ENCODE peak calls at places on chromosomes 3 and 15, in four cellular contexts. T is breast epithelium, W is testis, J is AG10803. I is an unnamed sample.
A peak's percentile ranks its signal among the peaks of the same experiment; 100 is the strongest.

GRCh38 chr3:124565013-124565412 is 165.2 kb upstream of the UMPS start:
- DNase-seq in T (peak; percentile 69), W (peak; percentile 88), J (peak; percentile 69), I (peak; percentile 79)

GRCh38 chr15:51576451-51576850 is 46.1 kb downstream of the DMXL2 start:
- DNase-seq in T (no peak), W (no peak), J (peak; percentile 1), I (no peak)

GRCh38 chr15:68271854-68272471 is 5.6 kb upstream of the FEM1B start:
- DNase-seq in T (peak; percentile 82), W (no peak), J (peak; percentile 82), I (peak; percentile 76)

GRCh38 chr15:62845239-62846126 is 197.1 kb upstream of the TPM1 start:
- DNase-seq in T (no peak), W (no peak), J (peak; percentile 26), I (peak; percentile 44)

GRCh38 chr15:62608369-62608768 is 434.2 kb upstream of the TPM1 start:
- DNase-seq in T (no peak), W (no peak), J (no peak), I (no peak)

GRCh38 chr3:193585530-193585929 is 7.5 kb upstream of the OPA1 start:
- DNase-seq in T (no peak), W (no peak), J (no peak), I (no peak)

GRCh38 chr3:52055537-52056351 is 627 bp downstream of the DUSP7 start:
- DNase-seq in T (no peak), W (no peak), J (peak; percentile 55), I (no peak)

GRCh38 chr15:58070801-58071418 is 5.4 kb upstream of the ALDH1A2 start:
- DNase-seq in T (peak; percentile 56), W (peak; percentile 77), J (peak; percentile 46), I (peak; percentile 46)

GRCh38 chr3:34009480-34009844 is 211.0 kb downstream of the PDCD6IP start:
- DNase-seq in T (no peak), W (no peak), J (no peak), I (no peak)

GRCh38 chr3:174529298-174529697 is 329.8 kb upstream of the NAALADL2 start:
- DNase-seq in T (no peak), W (no peak), J (no peak), I (no peak)

GRCh38 chr3:82157952-82158351 is 396.5 kb upstream of the GBE1 start:
- DNase-seq in T (no peak), W (no peak), J (peak; percentile 39), I (peak; percentile 19)

GRCh38 chr3:50147447-50147846 is 7.7 kb upstream of the SEMA3F start:
- DNase-seq in T (no peak), W (no peak), J (peak; percentile 59), I (peak; percentile 46)

GRCh38 chr3:42518800-42519567 is 16.5 kb downstream of the VIPR1 start:
- DNase-seq in T (no peak), W (no peak), J (no peak), I (no peak)